ENCODE peak calls at places on chromosomes 2 and 18, in eight cellular contexts. One of them, this sample, is unnamed.

GRCh38 chr18:22066083-22066485 is 103.3 kb upstream of the GATA6 start:
- DNase-seq in HCT116: no peak
- DNase-seq in A673: no peak
- DNase-seq in upper lobe of right lung: no peak
- DNase-seq in fibroblast of lung: no peak
- DNase-seq in A549: no peak
- DNase-seq in IMR-90: no peak
- DNase-seq in choroid plexus epithelial cell: no peak
- DNase-seq in this sample: no peak

GRCh38 chr18:22639626-22640025 is 221.9 kb upstream of the CTAGE1 start:
- DNase-seq in HCT116: no peak
- DNase-seq in A673: no peak
- DNase-seq in upper lobe of right lung: no peak
- DNase-seq in fibroblast of lung: peak
- DNase-seq in A549: no peak
- DNase-seq in IMR-90: peak
- DNase-seq in choroid plexus epithelial cell: peak
- DNase-seq in this sample: no peak

GRCh38 chr2:150596071-150596470 is 108.6 kb upstream of the RND3 start:
- DNase-seq in HCT116: no peak
- DNase-seq in A673: no peak
- DNase-seq in upper lobe of right lung: no peak
- DNase-seq in fibroblast of lung: peak
- DNase-seq in A549: no peak
- DNase-seq in IMR-90: peak
- DNase-seq in choroid plexus epithelial cell: peak
- DNase-seq in this sample: no peak

GRCh38 chr2:86793752-86794151 is 3.0 kb upstream of the CD8A start:
- DNase-seq in HCT116: no peak
- DNase-seq in A673: no peak
- DNase-seq in upper lobe of right lung: no peak
- DNase-seq in fibroblast of lung: no peak
- DNase-seq in A549: no peak
- DNase-seq in IMR-90: no peak
- DNase-seq in choroid plexus epithelial cell: no peak
- DNase-seq in this sample: no peak

GRCh38 chr2:42072349-42073118 is 24.7 kb downstream of the PKDCC start:
- DNase-seq in HCT116: no peak
- DNase-seq in A673: no peak
- DNase-seq in upper lobe of right lung: no peak
- DNase-seq in fibroblast of lung: peak
- DNase-seq in A549: no peak
- DNase-seq in IMR-90: peak
- DNase-seq in choroid plexus epithelial cell: peak
- DNase-seq in this sample: no peak

GRCh38 chr2:10132596-10132995 is 10.1 kb downstream of the RRM2 start:
- DNase-seq in HCT116: no peak
- DNase-seq in A673: no peak
- DNase-seq in upper lobe of right lung: no peak
- DNase-seq in fibroblast of lung: no peak
- DNase-seq in A549: no peak
- DNase-seq in IMR-90: no peak
- DNase-seq in choroid plexus epithelial cell: no peak
- DNase-seq in this sample: no peak

GRCh38 chr18:13477147-13477683 is 249.1 kb downstream of the FAM210A start:
- DNase-seq in HCT116: no peak
- DNase-seq in A673: no peak
- DNase-seq in upper lobe of right lung: no peak
- DNase-seq in fibroblast of lung: no peak
- DNase-seq in A549: no peak
- DNase-seq in IMR-90: no peak
- DNase-seq in choroid plexus epithelial cell: no peak
- DNase-seq in this sample: no peak

GRCh38 chr18:36265035-36265434 is 32.5 kb upstream of the FHOD3 start:
- DNase-seq in HCT116: no peak
- DNase-seq in A673: no peak
- DNase-seq in upper lobe of right lung: no peak
- DNase-seq in fibroblast of lung: peak
- DNase-seq in A549: no peak
- DNase-seq in IMR-90: no peak
- DNase-seq in choroid plexus epithelial cell: peak
- DNase-seq in this sample: no peak

GRCh38 chr2:9714630-9715214 is 83.9 kb upstream of the YWHAQ start:
- DNase-seq in HCT116: no peak
- DNase-seq in A673: no peak
- DNase-seq in upper lobe of right lung: peak
- DNase-seq in fibroblast of lung: no peak
- DNase-seq in A549: no peak
- DNase-seq in IMR-90: no peak
- DNase-seq in choroid plexus epithelial cell: no peak
- DNase-seq in this sample: no peak

GRCh38 chr2:11699686-11700670 is 30.0 kb upstream of the NTSR2 start:
- DNase-seq in HCT116: no peak
- DNase-seq in A673: no peak
- DNase-seq in upper lobe of right lung: no peak
- DNase-seq in fibroblast of lung: no peak
- DNase-seq in A549: no peak
- DNase-seq in IMR-90: no peak
- DNase-seq in choroid plexus epithelial cell: no peak
- DNase-seq in this sample: no peak

GRCh38 chr2:164910091-164910899 is 45.0 kb downstream of the SLC38A11 start:
- DNase-seq in HCT116: no peak
- DNase-seq in A673: no peak
- DNase-seq in upper lobe of right lung: no peak
- DNase-seq in fibroblast of lung: peak
- DNase-seq in A549: no peak
- DNase-seq in IMR-90: peak
- DNase-seq in choroid plexus epithelial cell: peak
- DNase-seq in this sample: peak

GRCh38 chr2:177989029-177989885 is 83.3 kb downstream of the PDE11A start:
- DNase-seq in HCT116: no peak
- DNase-seq in A673: no peak
- DNase-seq in upper lobe of right lung: no peak
- DNase-seq in fibroblast of lung: peak
- DNase-seq in A549: peak
- DNase-seq in IMR-90: peak
- DNase-seq in choroid plexus epithelial cell: peak
- DNase-seq in this sample: no peak

GRCh38 chr18:46283895-46284295 is 179.7 kb downstream of the HAUS1 start:
- DNase-seq in HCT116: no peak
- DNase-seq in A673: no peak
- DNase-seq in upper lobe of right lung: no peak
- DNase-seq in fibroblast of lung: no peak
- DNase-seq in A549: no peak
- DNase-seq in IMR-90: no peak
- DNase-seq in choroid plexus epithelial cell: no peak
- DNase-seq in this sample: no peak

GRCh38 chr2:33240178-33240577 is 236.3 kb upstream of the RASGRP3 start:
- DNase-seq in HCT116: no peak
- DNase-seq in A673: no peak
- DNase-seq in upper lobe of right lung: no peak
- DNase-seq in fibroblast of lung: peak
- DNase-seq in A549: no peak
- DNase-seq in IMR-90: peak
- DNase-seq in choroid plexus epithelial cell: peak
- DNase-seq in this sample: peak

GRCh38 chr2:86461042-86461743 is 20.0 kb downstream of the KDM3A start:
- DNase-seq in HCT116: no peak
- DNase-seq in A673: no peak
- DNase-seq in upper lobe of right lung: no peak
- DNase-seq in fibroblast of lung: no peak
- DNase-seq in A549: no peak
- DNase-seq in IMR-90: no peak
- DNase-seq in choroid plexus epithelial cell: no peak
- DNase-seq in this sample: no peak

GRCh38 chr2:64990823-64991222 is 1.6 kb downstream of the SLC1A4 start:
- DNase-seq in HCT116: no peak
- DNase-seq in A673: no peak
- DNase-seq in upper lobe of right lung: no peak
- DNase-seq in fibroblast of lung: no peak
- DNase-seq in A549: no peak
- DNase-seq in IMR-90: no peak
- DNase-seq in choroid plexus epithelial cell: no peak
- DNase-seq in this sample: no peak

GRCh38 chr18:73947180-73947989 is 200.2 kb downstream of the FBXO15 start:
- DNase-seq in HCT116: no peak
- DNase-seq in A673: no peak
- DNase-seq in upper lobe of right lung: no peak
- DNase-seq in fibroblast of lung: peak
- DNase-seq in A549: no peak
- DNase-seq in IMR-90: peak
- DNase-seq in choroid plexus epithelial cell: peak
- DNase-seq in this sample: no peak

GRCh38 chr2:84879595-84880394 is 1.1 kb downstream of the TRABD2A start:
- DNase-seq in HCT116: no peak
- DNase-seq in A673: no peak
- DNase-seq in upper lobe of right lung: no peak
- DNase-seq in fibroblast of lung: no peak
- DNase-seq in A549: no peak
- DNase-seq in IMR-90: no peak
- DNase-seq in choroid plexus epithelial cell: no peak
- DNase-seq in this sample: no peak

GRCh38 chr2:188519133-188519532 is 227.5 kb downstream of the GULP1 start:
- DNase-seq in HCT116: no peak
- DNase-seq in A673: no peak
- DNase-seq in upper lobe of right lung: no peak
- DNase-seq in fibroblast of lung: peak
- DNase-seq in A549: no peak
- DNase-seq in IMR-90: peak
- DNase-seq in choroid plexus epithelial cell: peak
- DNase-seq in this sample: peak

GRCh38 chr2:119548516-119549120 is 4.4 kb downstream of the CFAP221 start:
- DNase-seq in HCT116: no peak
- DNase-seq in A673: no peak
- DNase-seq in upper lobe of right lung: no peak
- DNase-seq in fibroblast of lung: no peak
- DNase-seq in A549: no peak
- DNase-seq in IMR-90: no peak
- DNase-seq in choroid plexus epithelial cell: no peak
- DNase-seq in this sample: no peak

GRCh38 chr2:119544075-119545031 is at the start of gene CFAP221:
- DNase-seq in HCT116: peak
- DNase-seq in A673: peak
- DNase-seq in upper lobe of right lung: peak
- DNase-seq in fibroblast of lung: peak
- DNase-seq in A549: peak
- DNase-seq in IMR-90: peak
- DNase-seq in choroid plexus epithelial cell: peak
- DNase-seq in this sample: peak

GRCh38 chr2:119546446-119546765 is 2.2 kb downstream of the CFAP221 start:
- DNase-seq in HCT116: no peak
- DNase-seq in A673: no peak
- DNase-seq in upper lobe of right lung: no peak
- DNase-seq in fibroblast of lung: no peak
- DNase-seq in A549: no peak
- DNase-seq in IMR-90: no peak
- DNase-seq in choroid plexus epithelial cell: no peak
- DNase-seq in this sample: no peak

GRCh38 chr2:119545076-119545475 is 827 bp downstream of the CFAP221 start:
- DNase-seq in HCT116: no peak
- DNase-seq in A673: no peak
- DNase-seq in upper lobe of right lung: no peak
- DNase-seq in fibroblast of lung: peak
- DNase-seq in A549: no peak
- DNase-seq in IMR-90: no peak
- DNase-seq in choroid plexus epithelial cell: no peak
- DNase-seq in this sample: no peak

GRCh38 chr2:119545754-119546445 is 1.7 kb downstream of the CFAP221 start:
- DNase-seq in HCT116: no peak
- DNase-seq in A673: no peak
- DNase-seq in upper lobe of right lung: no peak
- DNase-seq in fibroblast of lung: peak
- DNase-seq in A549: no peak
- DNase-seq in IMR-90: no peak
- DNase-seq in choroid plexus epithelial cell: no peak
- DNase-seq in this sample: no peak
- H3K4me3 ChIP-seq in HCT116: no peak
- H3K4me3 ChIP-seq in A673: no peak
- H3K4me3 ChIP-seq in upper lobe of right lung: no peak
- H3K4me3 ChIP-seq in fibroblast of lung: no peak
- H3K4me3 ChIP-seq in A549: no peak
- H3K4me3 ChIP-seq in IMR-90: no peak
- H3K4me3 ChIP-seq in choroid plexus epithelial cell: no peak
- H3K4me3 ChIP-seq in this sample: no peak

GRCh38 chr2:223779877-223780276 is 57.5 kb downstream of the AP1S3 start:
- DNase-seq in HCT116: peak
- DNase-seq in A673: peak
- DNase-seq in upper lobe of right lung: no peak
- DNase-seq in fibroblast of lung: peak
- DNase-seq in A549: peak
- DNase-seq in IMR-90: peak
- DNase-seq in choroid plexus epithelial cell: peak
- DNase-seq in this sample: peak
- TF ChIP-seq CTCF in HCT116: peak
- TF ChIP-seq CTCF in A673: peak
- TF ChIP-seq CTCF in upper lobe of right lung: peak
- TF ChIP-seq CTCF in fibroblast of lung: peak
- TF ChIP-seq CTCF in A549: peak
- TF ChIP-seq CTCF in IMR-90: peak
- TF ChIP-seq CTCF in choroid plexus epithelial cell: peak
- TF ChIP-seq CTCF in this sample: no peak

GRCh38 chr2:170711774-170712652 is 3.1 kb upstream of the SP5 start:
- DNase-seq in HCT116: no peak
- DNase-seq in A673: no peak
- DNase-seq in upper lobe of right lung: no peak
- DNase-seq in fibroblast of lung: no peak
- DNase-seq in A549: no peak
- DNase-seq in IMR-90: no peak
- DNase-seq in choroid plexus epithelial cell: no peak
- DNase-seq in this sample: no peak
- H3K4me3 ChIP-seq in HCT116: no peak
- H3K4me3 ChIP-seq in A673: no peak
- H3K4me3 ChIP-seq in upper lobe of right lung: no peak
- H3K4me3 ChIP-seq in fibroblast of lung: no peak
- H3K4me3 ChIP-seq in A549: no peak
- H3K4me3 ChIP-seq in IMR-90: no peak
- H3K4me3 ChIP-seq in choroid plexus epithelial cell: no peak
- H3K4me3 ChIP-seq in this sample: no peak

GRCh38 chr2:169696381-169696780 is 2.1 kb downstream of the PHOSPHO2 start:
- DNase-seq in HCT116: no peak
- DNase-seq in A673: no peak
- DNase-seq in upper lobe of right lung: no peak
- DNase-seq in fibroblast of lung: no peak
- DNase-seq in A549: no peak
- DNase-seq in IMR-90: no peak
- DNase-seq in choroid plexus epithelial cell: no peak
- DNase-seq in this sample: no peak

GRCh38 chr2:169690958-169691357 is 3.2 kb downstream of the CFAP210 start:
- DNase-seq in HCT116: no peak
- DNase-seq in A673: no peak
- DNase-seq in upper lobe of right lung: no peak
- DNase-seq in fibroblast of lung: no peak
- DNase-seq in A549: no peak
- DNase-seq in IMR-90: no peak
- DNase-seq in choroid plexus epithelial cell: no peak
- DNase-seq in this sample: no peak

GRCh38 chr2:169694894-169695260 is 608 bp downstream of the PHOSPHO2 start:
- DNase-seq in HCT116: no peak
- DNase-seq in A673: no peak
- DNase-seq in upper lobe of right lung: no peak
- DNase-seq in fibroblast of lung: no peak
- DNase-seq in A549: no peak
- DNase-seq in IMR-90: no peak
- DNase-seq in choroid plexus epithelial cell: no peak
- DNase-seq in this sample: no peak

GRCh38 chr2:169694113-169694893 is at the start of the genes CFAP210 and PHOSPHO2:
- DNase-seq in HCT116: peak
- DNase-seq in A673: peak
- DNase-seq in upper lobe of right lung: peak
- DNase-seq in fibroblast of lung: peak
- DNase-seq in A549: peak
- DNase-seq in IMR-90: peak
- DNase-seq in choroid plexus epithelial cell: peak
- DNase-seq in this sample: peak

GRCh38 chr2:169693344-169693743 is 861 bp downstream of the CFAP210 start:
- DNase-seq in HCT116: peak
- DNase-seq in A673: peak
- DNase-seq in upper lobe of right lung: no peak
- DNase-seq in fibroblast of lung: no peak
- DNase-seq in A549: no peak
- DNase-seq in IMR-90: no peak
- DNase-seq in choroid plexus epithelial cell: no peak
- DNase-seq in this sample: no peak
- TF ChIP-seq CTCF in HCT116: peak
- TF ChIP-seq CTCF in A673: peak
- TF ChIP-seq CTCF in upper lobe of right lung: peak
- TF ChIP-seq CTCF in fibroblast of lung: no peak
- TF ChIP-seq CTCF in A549: no peak
- TF ChIP-seq CTCF in IMR-90: no peak
- TF ChIP-seq CTCF in choroid plexus epithelial cell: peak
- TF ChIP-seq CTCF in this sample: no peak

This sample was measured in epithelial cell of esophagus.